ENCODE peak calls at places on chromosome 2, in eight cellular contexts. O is GM12878, G is gastrocnemius medialis, Z is M059J, T is T-helper 9 cell, E is midbrain, D is NCI-H2081, B is GM04504. X is an unnamed sample.

GRCh38 chr2:8532408-8532807 is 149.4 kb upstream of the ID2 start:
- DNase-seq in B (no peak), Z (no peak), D (no peak), E (no peak), G (no peak), T (no peak), O (no peak), X (no peak)

GRCh38 chr2:160227252-160227651 is 27.2 kb upstream of the ITGB6 start:
- DNase-seq in Z (peak), D (no peak), O (no peak), T (no peak), E (no peak), G (peak), B (no peak), X (no peak)

GRCh38 chr2:171411214-171411613 is 22.6 kb downstream of the METTL8 start:
- DNase-seq in Z (no peak), D (no peak), O (no peak), T (no peak), E (no peak), G (no peak), B (no peak), X (no peak)

GRCh38 chr2:12824771-12825363 is 108.1 kb downstream of the TRIB2 start:
- DNase-seq in O (no peak), T (no peak), D (no peak), Z (no peak), E (no peak), G (peak), B (no peak), X (no peak)

GRCh38 chr2:121722479-121722878 is 14.2 kb downstream of the NIFK start:
- DNase-seq in G (peak), Z (peak), B (peak), O (no peak), E (no peak), D (no peak), T (no peak), X (no peak)

GRCh38 chr2:239291505-239292350 is 109.1 kb downstream of the HDAC4 start:
- DNase-seq in E (peak), O (no peak), D (peak), Z (no peak), G (peak), T (no peak), B (no peak), X (no peak)

GRCh38 chr2:42513252-42513918 is 19.6 kb upstream of the KCNG3 start:
- DNase-seq in O (no peak), B (peak), Z (peak), T (no peak), D (peak), E (no peak), G (no peak), X (no peak)

GRCh38 chr2:39650468-39650867 is 15.2 kb upstream of the TMEM178A start:
- DNase-seq in B (no peak), E (no peak), T (no peak), Z (no peak), D (no peak), G (no peak), O (no peak), X (no peak)

GRCh38 chr2:151634726-151635467 is 99.4 kb downstream of the NEB start:
- DNase-seq in O (no peak), B (no peak), Z (no peak), G (no peak), D (no peak), E (no peak), T (no peak), X (no peak)

GRCh38 chr2:157839162-157839801 is 36.8 kb downstream of the ACVR1 start:
- DNase-seq in O (no peak), E (no peak), T (no peak), D (peak), Z (peak), G (peak), B (no peak), X (no peak)

GRCh38 chr2:130372833-130373807 is 17.3 kb downstream of the PTPN18 start:
- DNase-seq in G (no peak), B (no peak), O (no peak), T (no peak), D (no peak), Z (no peak), E (no peak), X (no peak)

GRCh38 chr2:113233593-113234550 is 44.8 kb downstream of the PAX8 start:
- DNase-seq in G (no peak), E (no peak), B (no peak), O (no peak), D (no peak), Z (peak), T (no peak), X (no peak)

GRCh38 chr2:8475349-8476045 is 206.4 kb upstream of the ID2 start:
- DNase-seq in D (peak), O (peak), T (no peak), G (no peak), E (no peak), Z (no peak), B (no peak), X (peak)

GRCh38 chr2:132033365-132033764 is 128.4 kb downstream of the ANKRD30BL start:
- DNase-seq in E (no peak), T (no peak), O (no peak), B (no peak), D (no peak), G (no peak), Z (no peak), X (no peak)

GRCh38 chr2:121596221-121597080 is 52.8 kb downstream of the CLASP1 start:
- DNase-seq in D (peak), G (no peak), Z (peak), B (peak), O (peak), T (no peak), E (peak), X (peak)

GRCh38 chr2:164388511-164388910 is 232.8 kb downstream of the GRB14 start:
- DNase-seq in E (no peak), Z (peak), B (peak), G (no peak), O (peak), T (no peak), D (no peak), X (no peak)

GRCh38 chr2:54771166-54771565 is 47.7 kb downstream of the EML6 start:
- DNase-seq in O (no peak), G (no peak), Z (peak), E (no peak), B (peak), T (no peak), D (no peak), X (no peak)

GRCh38 chr2:66675596-66675995 is 240.7 kb downstream of the MEIS1 start:
- DNase-seq in Z (no peak), B (no peak), O (no peak), T (no peak), D (no peak), G (no peak), E (no peak), X (no peak)

GRCh38 chr2:69933839-69934613 is 19.1 kb downstream of the MXD1 start:
- DNase-seq in T (no peak), E (no peak), O (no peak), G (no peak), D (no peak), Z (peak), B (no peak), X (no peak)

GRCh38 chr2:11092693-11093335 is 62.5 kb upstream of the SLC66A3 start:
- DNase-seq in B (no peak), E (no peak), T (no peak), Z (no peak), G (no peak), D (no peak), O (no peak), X (no peak)

GRCh38 chr2:203809084-203809521 is 58.5 kb upstream of the CTLA4 start:
- DNase-seq in T (no peak), E (no peak), D (no peak), Z (peak), G (no peak), O (no peak), B (no peak), X (no peak)

GRCh38 chr2:63790913-63791312 is 50.8 kb upstream of the UGP2 start:
- DNase-seq in E (no peak), B (peak), T (no peak), Z (peak), D (no peak), G (no peak), O (no peak), X (no peak)

GRCh38 chr2:111071480-111072143 is 49.1 kb upstream of the BCL2L11 start:
- DNase-seq in T (no peak), B (peak), D (no peak), E (no peak), Z (peak), G (no peak), O (peak), X (no peak)

GRCh38 chr2:66445781-66446177 is 10.9 kb downstream of the MEIS1 start:
- DNase-seq in T (no peak), G (no peak), O (no peak), Z (no peak), D (no peak), B (no peak), E (peak), X (no peak)

GRCh38 chr2:17058772-17059402 is 393.3 kb upstream of the CYRIA start:
- DNase-seq in O (no peak), D (no peak), E (no peak), T (no peak), Z (no peak), B (no peak), G (no peak), X (no peak)

GRCh38 chr2:11914455-11914854 is 168.0 kb downstream of the LPIN1 start:
- DNase-seq in O (no peak), T (no peak), D (no peak), G (no peak), Z (peak), B (no peak), E (no peak), X (no peak)

GRCh38 chr2:168373468-168373867 is 82.6 kb upstream of the CERS6 start:
- DNase-seq in O (no peak), D (no peak), B (no peak), G (no peak), Z (no peak), T (no peak), E (no peak), X (no peak)

GRCh38 chr2:147045113-147045512 is 799.7 kb upstream of the ACVR2A start:
- DNase-seq in B (no peak), D (peak), O (peak), T (peak), G (no peak), E (peak), Z (peak), X (peak)

GRCh38 chr2:46749042-46749461 is 166.6 kb downstream of the MCFD2 start:
- DNase-seq in T (no peak), B (peak), D (peak), G (no peak), O (no peak), E (no peak), Z (peak), X (no peak)

GRCh38 chr2:47867205-47867604 is 39.1 kb downstream of the FBXO11 start:
- DNase-seq in O (no peak), D (peak), G (no peak), B (peak), Z (peak), T (no peak), E (peak), X (no peak)

GRCh38 chr2:143251680-143252079 is 122.5 kb downstream of the ARHGAP15 start:
- DNase-seq in D (no peak), G (no peak), O (no peak), B (no peak), Z (no peak), E (no peak), T (no peak), X (no peak)

GRCh38 chr2:37297632-37298031 is 27.0 kb downstream of the PRKD3 start:
- DNase-seq in B (no peak), Z (no peak), G (no peak), D (no peak), O (no peak), E (no peak), T (no peak), X (no peak)

GRCh38 chr2:197145471-197146056 is 165.0 kb downstream of the ANKRD44 start:
- DNase-seq in G (no peak), Z (no peak), T (no peak), D (peak), B (no peak), E (peak), O (peak), X (peak)

GRCh38 chr2:236908456-236909388 is 177.0 kb upstream of the COPS8 start:
- DNase-seq in D (no peak), O (no peak), Z (no peak), G (no peak), B (no peak), E (no peak), T (no peak), X (no peak)

GRCh38 chr2:41038408-41038807 is 586.5 kb upstream of the SLC8A1 start:
- DNase-seq in Z (peak), E (no peak), B (no peak), O (no peak), G (no peak), T (no peak), D (no peak), X (no peak)

X was measured in GM06990.